ENCODE peak calls at places on chromosome 22, in nine cellular contexts. One of them, this sample, is unnamed.

GRCh38 chr22:39308614-39309363 is 10.6 kb downstream of the RPL3 start:
- DNase-seq in C1 segment of cervical spinal cord: no peak
- DNase-seq in effector CD8-positive, alpha-beta T cell: no peak
- DNase-seq in midbrain: no peak
- DNase-seq in spleen: peak
- DNase-seq in amniotic stem cell: peak
- DNase-seq in stimulated activated effector memory CD8-positive, alpha-beta T cell treated with anti-CD3 and anti-CD28 coated beads, Interleukin-12 subunit alpha, Interleukin-12 subunit beta, amount 100 ng/mL, for 72 hours: no peak
- DNase-seq in memory B cell: no peak
- DNase-seq in epithelial cell of esophagus: peak
- DNase-seq in this sample: peak

GRCh38 chr22:16387088-16387487 is 205.5 kb downstream of the CCT8L2 start:
- DNase-seq in memory B cell: no peak
- DNase-seq in stimulated activated effector memory CD8-positive, alpha-beta T cell treated with anti-CD3 and anti-CD28 coated beads, Interleukin-12 subunit alpha, Interleukin-12 subunit beta, amount 100 ng/mL, for 72 hours: no peak
- DNase-seq in effector CD8-positive, alpha-beta T cell: no peak
- DNase-seq in amniotic stem cell: no peak
- DNase-seq in C1 segment of cervical spinal cord: no peak
- DNase-seq in spleen: no peak
- DNase-seq in midbrain: no peak
- DNase-seq in epithelial cell of esophagus: no peak
- DNase-seq in this sample: no peak

GRCh38 chr22:31556627-31557203 is 60.4 kb downstream of the SFI1 start:
- DNase-seq in effector CD8-positive, alpha-beta T cell: no peak
- DNase-seq in amniotic stem cell: no peak
- DNase-seq in spleen: no peak
- DNase-seq in C1 segment of cervical spinal cord: no peak
- DNase-seq in midbrain: peak
- DNase-seq in memory B cell: peak
- DNase-seq in stimulated activated effector memory CD8-positive, alpha-beta T cell treated with anti-CD3 and anti-CD28 coated beads, Interleukin-12 subunit alpha, Interleukin-12 subunit beta, amount 100 ng/mL, for 72 hours: no peak
- DNase-seq in epithelial cell of esophagus: peak
- DNase-seq in this sample: peak

GRCh38 chr22:50678218-50678650 is 5.6 kb downstream of the SHANK3 start:
- DNase-seq in memory B cell: no peak
- DNase-seq in effector CD8-positive, alpha-beta T cell: no peak
- DNase-seq in spleen: peak
- DNase-seq in stimulated activated effector memory CD8-positive, alpha-beta T cell treated with anti-CD3 and anti-CD28 coated beads, Interleukin-12 subunit alpha, Interleukin-12 subunit beta, amount 100 ng/mL, for 72 hours: no peak
- DNase-seq in epithelial cell of esophagus: no peak
- DNase-seq in amniotic stem cell: no peak
- DNase-seq in C1 segment of cervical spinal cord: no peak
- DNase-seq in midbrain: no peak
- DNase-seq in this sample: no peak

GRCh38 chr22:46442217-46442853 is 95.1 kb downstream of the CELSR1 start:
- DNase-seq in amniotic stem cell: no peak
- DNase-seq in C1 segment of cervical spinal cord: no peak
- DNase-seq in spleen: no peak
- DNase-seq in effector CD8-positive, alpha-beta T cell: no peak
- DNase-seq in epithelial cell of esophagus: no peak
- DNase-seq in stimulated activated effector memory CD8-positive, alpha-beta T cell treated with anti-CD3 and anti-CD28 coated beads, Interleukin-12 subunit alpha, Interleukin-12 subunit beta, amount 100 ng/mL, for 72 hours: no peak
- DNase-seq in memory B cell: no peak
- DNase-seq in midbrain: no peak
- DNase-seq in this sample: no peak

GRCh38 chr22:43446881-43447280 is 35.1 kb downstream of the MPPED1 start:
- DNase-seq in C1 segment of cervical spinal cord: no peak
- DNase-seq in spleen: peak
- DNase-seq in effector CD8-positive, alpha-beta T cell: no peak
- DNase-seq in stimulated activated effector memory CD8-positive, alpha-beta T cell treated with anti-CD3 and anti-CD28 coated beads, Interleukin-12 subunit alpha, Interleukin-12 subunit beta, amount 100 ng/mL, for 72 hours: no peak
- DNase-seq in epithelial cell of esophagus: peak
- DNase-seq in memory B cell: no peak
- DNase-seq in amniotic stem cell: no peak
- DNase-seq in midbrain: no peak
- DNase-seq in this sample: peak

GRCh38 chr22:28034145-28034759 is 115.2 kb upstream of the PITPNB start:
- DNase-seq in stimulated activated effector memory CD8-positive, alpha-beta T cell treated with anti-CD3 and anti-CD28 coated beads, Interleukin-12 subunit alpha, Interleukin-12 subunit beta, amount 100 ng/mL, for 72 hours: no peak
- DNase-seq in C1 segment of cervical spinal cord: no peak
- DNase-seq in effector CD8-positive, alpha-beta T cell: no peak
- DNase-seq in epithelial cell of esophagus: no peak
- DNase-seq in memory B cell: no peak
- DNase-seq in amniotic stem cell: no peak
- DNase-seq in spleen: peak
- DNase-seq in midbrain: no peak
- DNase-seq in this sample: no peak

GRCh38 chr22:38873469-38874411 is 1.7 kb upstream of the CBX6 start:
- DNase-seq in C1 segment of cervical spinal cord: no peak
- DNase-seq in memory B cell: no peak
- DNase-seq in effector CD8-positive, alpha-beta T cell: no peak
- DNase-seq in epithelial cell of esophagus: peak
- DNase-seq in amniotic stem cell: no peak
- DNase-seq in stimulated activated effector memory CD8-positive, alpha-beta T cell treated with anti-CD3 and anti-CD28 coated beads, Interleukin-12 subunit alpha, Interleukin-12 subunit beta, amount 100 ng/mL, for 72 hours: peak
- DNase-seq in midbrain: no peak
- DNase-seq in spleen: no peak
- DNase-seq in this sample: peak

GRCh38 chr22:46652081-46652929 is 32.1 kb downstream of the GRAMD4 start:
- DNase-seq in spleen: no peak
- DNase-seq in stimulated activated effector memory CD8-positive, alpha-beta T cell treated with anti-CD3 and anti-CD28 coated beads, Interleukin-12 subunit alpha, Interleukin-12 subunit beta, amount 100 ng/mL, for 72 hours: no peak
- DNase-seq in epithelial cell of esophagus: no peak
- DNase-seq in C1 segment of cervical spinal cord: no peak
- DNase-seq in effector CD8-positive, alpha-beta T cell: no peak
- DNase-seq in midbrain: no peak
- DNase-seq in memory B cell: no peak
- DNase-seq in amniotic stem cell: no peak
- DNase-seq in this sample: peak

GRCh38 chr22:28984482-28985158 is 77.0 kb downstream of the C22orf31 start:
- DNase-seq in spleen: no peak
- DNase-seq in stimulated activated effector memory CD8-positive, alpha-beta T cell treated with anti-CD3 and anti-CD28 coated beads, Interleukin-12 subunit alpha, Interleukin-12 subunit beta, amount 100 ng/mL, for 72 hours: no peak
- DNase-seq in epithelial cell of esophagus: no peak
- DNase-seq in midbrain: no peak
- DNase-seq in C1 segment of cervical spinal cord: no peak
- DNase-seq in amniotic stem cell: no peak
- DNase-seq in effector CD8-positive, alpha-beta T cell: no peak
- DNase-seq in memory B cell: no peak
- DNase-seq in this sample: no peak

GRCh38 chr22:36244522-36245391 is 5.4 kb upstream of the APOL2 start:
- DNase-seq in effector CD8-positive, alpha-beta T cell: no peak
- DNase-seq in amniotic stem cell: no peak
- DNase-seq in epithelial cell of esophagus: no peak
- DNase-seq in stimulated activated effector memory CD8-positive, alpha-beta T cell treated with anti-CD3 and anti-CD28 coated beads, Interleukin-12 subunit alpha, Interleukin-12 subunit beta, amount 100 ng/mL, for 72 hours: no peak
- DNase-seq in midbrain: no peak
- DNase-seq in spleen: no peak
- DNase-seq in C1 segment of cervical spinal cord: no peak
- DNase-seq in memory B cell: no peak
- DNase-seq in this sample: no peak

GRCh38 chr22:17860220-17860965 is 86.1 kb upstream of the BID start:
- DNase-seq in amniotic stem cell: no peak
- DNase-seq in memory B cell: no peak
- DNase-seq in C1 segment of cervical spinal cord: peak
- DNase-seq in effector CD8-positive, alpha-beta T cell: no peak
- DNase-seq in epithelial cell of esophagus: no peak
- DNase-seq in spleen: no peak
- DNase-seq in stimulated activated effector memory CD8-positive, alpha-beta T cell treated with anti-CD3 and anti-CD28 coated beads, Interleukin-12 subunit alpha, Interleukin-12 subunit beta, amount 100 ng/mL, for 72 hours: no peak
- DNase-seq in midbrain: peak
- DNase-seq in this sample: no peak

GRCh38 chr22:49195636-49196035 is 632.0 kb downstream of the BRD1 start:
- DNase-seq in effector CD8-positive, alpha-beta T cell: no peak
- DNase-seq in amniotic stem cell: no peak
- DNase-seq in spleen: peak
- DNase-seq in epithelial cell of esophagus: no peak
- DNase-seq in stimulated activated effector memory CD8-positive, alpha-beta T cell treated with anti-CD3 and anti-CD28 coated beads, Interleukin-12 subunit alpha, Interleukin-12 subunit beta, amount 100 ng/mL, for 72 hours: no peak
- DNase-seq in C1 segment of cervical spinal cord: no peak
- DNase-seq in memory B cell: no peak
- DNase-seq in midbrain: no peak
- DNase-seq in this sample: no peak

GRCh38 chr22:17844150-17844549 is 69.9 kb upstream of the BID start:
- DNase-seq in amniotic stem cell: no peak
- DNase-seq in spleen: no peak
- DNase-seq in C1 segment of cervical spinal cord: no peak
- DNase-seq in epithelial cell of esophagus: no peak
- DNase-seq in memory B cell: no peak
- DNase-seq in midbrain: no peak
- DNase-seq in effector CD8-positive, alpha-beta T cell: no peak
- DNase-seq in stimulated activated effector memory CD8-positive, alpha-beta T cell treated with anti-CD3 and anti-CD28 coated beads, Interleukin-12 subunit alpha, Interleukin-12 subunit beta, amount 100 ng/mL, for 72 hours: no peak
- DNase-seq in this sample: no peak

GRCh38 chr22:47802446-47802845 is 1040.0 kb downstream of the TBC1D22A start:
- DNase-seq in midbrain: no peak
- DNase-seq in spleen: peak
- DNase-seq in memory B cell: no peak
- DNase-seq in C1 segment of cervical spinal cord: no peak
- DNase-seq in stimulated activated effector memory CD8-positive, alpha-beta T cell treated with anti-CD3 and anti-CD28 coated beads, Interleukin-12 subunit alpha, Interleukin-12 subunit beta, amount 100 ng/mL, for 72 hours: no peak
- DNase-seq in effector CD8-positive, alpha-beta T cell: no peak
- DNase-seq in amniotic stem cell: no peak
- DNase-seq in epithelial cell of esophagus: no peak
- DNase-seq in this sample: no peak

GRCh38 chr22:32754413-32755041 is 47.0 kb upstream of the TIMP3 start:
- DNase-seq in C1 segment of cervical spinal cord: no peak
- DNase-seq in epithelial cell of esophagus: peak
- DNase-seq in memory B cell: no peak
- DNase-seq in effector CD8-positive, alpha-beta T cell: no peak
- DNase-seq in midbrain: no peak
- DNase-seq in spleen: no peak
- DNase-seq in stimulated activated effector memory CD8-positive, alpha-beta T cell treated with anti-CD3 and anti-CD28 coated beads, Interleukin-12 subunit alpha, Interleukin-12 subunit beta, amount 100 ng/mL, for 72 hours: no peak
- DNase-seq in amniotic stem cell: no peak
- DNase-seq in this sample: no peak

GRCh38 chr22:38262051-38262795 is 10.6 kb downstream of the TMEM184B start:
- DNase-seq in effector CD8-positive, alpha-beta T cell: no peak
- DNase-seq in spleen: peak
- DNase-seq in stimulated activated effector memory CD8-positive, alpha-beta T cell treated with anti-CD3 and anti-CD28 coated beads, Interleukin-12 subunit alpha, Interleukin-12 subunit beta, amount 100 ng/mL, for 72 hours: peak
- DNase-seq in amniotic stem cell: no peak
- DNase-seq in memory B cell: peak
- DNase-seq in midbrain: peak
- DNase-seq in epithelial cell of esophagus: peak
- DNase-seq in C1 segment of cervical spinal cord: peak
- DNase-seq in this sample: peak

GRCh38 chr22:26646158-26646557 is 11.2 kb upstream of the MIAT start:
- DNase-seq in spleen: no peak
- DNase-seq in C1 segment of cervical spinal cord: no peak
- DNase-seq in effector CD8-positive, alpha-beta T cell: no peak
- DNase-seq in memory B cell: no peak
- DNase-seq in epithelial cell of esophagus: no peak
- DNase-seq in stimulated activated effector memory CD8-positive, alpha-beta T cell treated with anti-CD3 and anti-CD28 coated beads, Interleukin-12 subunit alpha, Interleukin-12 subunit beta, amount 100 ng/mL, for 72 hours: no peak
- DNase-seq in amniotic stem cell: no peak
- DNase-seq in midbrain: no peak
- DNase-seq in this sample: peak

GRCh38 chr22:27726726-27727449 is 74.7 kb downstream of the MN1 start:
- DNase-seq in stimulated activated effector memory CD8-positive, alpha-beta T cell treated with anti-CD3 and anti-CD28 coated beads, Interleukin-12 subunit alpha, Interleukin-12 subunit beta, amount 100 ng/mL, for 72 hours: no peak
- DNase-seq in C1 segment of cervical spinal cord: no peak
- DNase-seq in epithelial cell of esophagus: peak
- DNase-seq in effector CD8-positive, alpha-beta T cell: no peak
- DNase-seq in memory B cell: no peak
- DNase-seq in amniotic stem cell: peak
- DNase-seq in midbrain: no peak
- DNase-seq in spleen: no peak
- DNase-seq in this sample: no peak

GRCh38 chr22:39546064-39546365 is 13.5 kb upstream of the RPS19BP1 start:
- DNase-seq in C1 segment of cervical spinal cord: no peak
- DNase-seq in amniotic stem cell: no peak
- DNase-seq in stimulated activated effector memory CD8-positive, alpha-beta T cell treated with anti-CD3 and anti-CD28 coated beads, Interleukin-12 subunit alpha, Interleukin-12 subunit beta, amount 100 ng/mL, for 72 hours: no peak
- DNase-seq in spleen: no peak
- DNase-seq in effector CD8-positive, alpha-beta T cell: no peak
- DNase-seq in epithelial cell of esophagus: no peak
- DNase-seq in memory B cell: no peak
- DNase-seq in midbrain: no peak
- DNase-seq in this sample: no peak

GRCh38 chr22:44261164-44261860 is 51.4 kb downstream of the SHISAL1 start:
- DNase-seq in C1 segment of cervical spinal cord: no peak
- DNase-seq in spleen: no peak
- DNase-seq in effector CD8-positive, alpha-beta T cell: no peak
- DNase-seq in epithelial cell of esophagus: no peak
- DNase-seq in amniotic stem cell: no peak
- DNase-seq in memory B cell: no peak
- DNase-seq in midbrain: no peak
- DNase-seq in stimulated activated effector memory CD8-positive, alpha-beta T cell treated with anti-CD3 and anti-CD28 coated beads, Interleukin-12 subunit alpha, Interleukin-12 subunit beta, amount 100 ng/mL, for 72 hours: no peak
- DNase-seq in this sample: no peak

GRCh38 chr22:25407226-25407858 is 157.1 kb upstream of the GRK3 start:
- DNase-seq in midbrain: no peak
- DNase-seq in C1 segment of cervical spinal cord: no peak
- DNase-seq in spleen: no peak
- DNase-seq in effector CD8-positive, alpha-beta T cell: no peak
- DNase-seq in stimulated activated effector memory CD8-positive, alpha-beta T cell treated with anti-CD3 and anti-CD28 coated beads, Interleukin-12 subunit alpha, Interleukin-12 subunit beta, amount 100 ng/mL, for 72 hours: no peak
- DNase-seq in amniotic stem cell: no peak
- DNase-seq in memory B cell: no peak
- DNase-seq in epithelial cell of esophagus: no peak
- DNase-seq in this sample: no peak

GRCh38 chr22:37204045-37204655 is 8.1 kb downstream of the SSTR3 start:
- DNase-seq in stimulated activated effector memory CD8-positive, alpha-beta T cell treated with anti-CD3 and anti-CD28 coated beads, Interleukin-12 subunit alpha, Interleukin-12 subunit beta, amount 100 ng/mL, for 72 hours: no peak
- DNase-seq in spleen: peak
- DNase-seq in midbrain: no peak
- DNase-seq in epithelial cell of esophagus: no peak
- DNase-seq in C1 segment of cervical spinal cord: no peak
- DNase-seq in amniotic stem cell: no peak
- DNase-seq in effector CD8-positive, alpha-beta T cell: no peak
- DNase-seq in memory B cell: no peak
- DNase-seq in this sample: no peak

GRCh38 chr22:39567135-39567946 is 3.2 kb upstream of the CACNA1I start:
- DNase-seq in memory B cell: no peak
- DNase-seq in epithelial cell of esophagus: peak
- DNase-seq in C1 segment of cervical spinal cord: no peak
- DNase-seq in amniotic stem cell: no peak
- DNase-seq in stimulated activated effector memory CD8-positive, alpha-beta T cell treated with anti-CD3 and anti-CD28 coated beads, Interleukin-12 subunit alpha, Interleukin-12 subunit beta, amount 100 ng/mL, for 72 hours: no peak
- DNase-seq in effector CD8-positive, alpha-beta T cell: no peak
- DNase-seq in midbrain: no peak
- DNase-seq in spleen: peak
- DNase-seq in this sample: no peak

GRCh38 chr22:20001082-20001638 is 15.5 kb downstream of the ARVCF start:
- DNase-seq in stimulated activated effector memory CD8-positive, alpha-beta T cell treated with anti-CD3 and anti-CD28 coated beads, Interleukin-12 subunit alpha, Interleukin-12 subunit beta, amount 100 ng/mL, for 72 hours: no peak
- DNase-seq in effector CD8-positive, alpha-beta T cell: no peak
- DNase-seq in memory B cell: no peak
- DNase-seq in spleen: peak
- DNase-seq in C1 segment of cervical spinal cord: no peak
- DNase-seq in amniotic stem cell: no peak
- DNase-seq in epithelial cell of esophagus: no peak
- DNase-seq in midbrain: no peak
- DNase-seq in this sample: no peak

GRCh38 chr22:50711446-50712340 is 26.3 kb upstream of the ACR start:
- DNase-seq in midbrain: no peak
- DNase-seq in spleen: peak
- DNase-seq in C1 segment of cervical spinal cord: no peak
- DNase-seq in epithelial cell of esophagus: no peak
- DNase-seq in stimulated activated effector memory CD8-positive, alpha-beta T cell treated with anti-CD3 and anti-CD28 coated beads, Interleukin-12 subunit alpha, Interleukin-12 subunit beta, amount 100 ng/mL, for 72 hours: no peak
- DNase-seq in amniotic stem cell: no peak
- DNase-seq in effector CD8-positive, alpha-beta T cell: no peak
- DNase-seq in memory B cell: no peak
- DNase-seq in this sample: no peak

GRCh38 chr22:36330655-36331305 is 57.0 kb downstream of the MYH9 start:
- DNase-seq in stimulated activated effector memory CD8-positive, alpha-beta T cell treated with anti-CD3 and anti-CD28 coated beads, Interleukin-12 subunit alpha, Interleukin-12 subunit beta, amount 100 ng/mL, for 72 hours: no peak
- DNase-seq in memory B cell: no peak
- DNase-seq in epithelial cell of esophagus: no peak
- DNase-seq in midbrain: no peak
- DNase-seq in C1 segment of cervical spinal cord: peak
- DNase-seq in spleen: peak
- DNase-seq in amniotic stem cell: no peak
- DNase-seq in effector CD8-positive, alpha-beta T cell: no peak
- DNase-seq in this sample: no peak

GRCh38 chr22:46660604-46661201 is 40.5 kb downstream of the GRAMD4 start:
- DNase-seq in effector CD8-positive, alpha-beta T cell: no peak
- DNase-seq in amniotic stem cell: no peak
- DNase-seq in spleen: no peak
- DNase-seq in midbrain: no peak
- DNase-seq in C1 segment of cervical spinal cord: no peak
- DNase-seq in stimulated activated effector memory CD8-positive, alpha-beta T cell treated with anti-CD3 and anti-CD28 coated beads, Interleukin-12 subunit alpha, Interleukin-12 subunit beta, amount 100 ng/mL, for 72 hours: no peak
- DNase-seq in epithelial cell of esophagus: no peak
- DNase-seq in memory B cell: no peak
- DNase-seq in this sample: peak

GRCh38 chr22:42511401-42511891 is 8.2 kb downstream of the RRP7A start:
- DNase-seq in effector CD8-positive, alpha-beta T cell: no peak
- DNase-seq in stimulated activated effector memory CD8-positive, alpha-beta T cell treated with anti-CD3 and anti-CD28 coated beads, Interleukin-12 subunit alpha, Interleukin-12 subunit beta, amount 100 ng/mL, for 72 hours: no peak
- DNase-seq in midbrain: no peak
- DNase-seq in spleen: no peak
- DNase-seq in memory B cell: no peak
- DNase-seq in amniotic stem cell: no peak
- DNase-seq in epithelial cell of esophagus: no peak
- DNase-seq in C1 segment of cervical spinal cord: no peak
- DNase-seq in this sample: no peak

This sample was measured in DMS53.